ENCODE peak calls at places on chromosome 18, in five cellular contexts. K is WTC11, V is HCT116, T is H9, D is HFF-Myc. Y is an unnamed sample.

GRCh38 chr18:23585007-23585871 is 1.1 kb downstream of the NPC1 start:
- DNase-seq in K (no peak), V (no peak), T (no peak), D (no peak), Y (peak)

GRCh38 chr18:50307400-50307737 is 19.9 kb upstream of the CXXC1 start:
- DNase-seq in T (no peak), V (no peak), D (no peak), K (no peak), Y (no peak)

GRCh38 chr18:51664236-51664635 is 466.8 kb upstream of the MEX3C start:
- DNase-seq in K (no peak), V (no peak), T (no peak), D (no peak), Y (no peak)

GRCh38 chr18:46345181-46345465 is 240.9 kb downstream of the HAUS1 start:
- DNase-seq in D (no peak), K (no peak), V (no peak), T (no peak), Y (no peak)

GRCh38 chr18:76687271-76688006 is 134.9 kb upstream of the ZNF236 start:
- DNase-seq in K (no peak), V (no peak), T (no peak), D (no peak), Y (peak)

GRCh38 chr18:46718501-46719341 is 38.1 kb downstream of the ST8SIA5 start:
- DNase-seq in K (no peak), D (peak), T (no peak), V (no peak), Y (no peak)

GRCh38 chr18:58104071-58104470 is 60.0 kb downstream of the NEDD4L start:
- DNase-seq in V (no peak), K (no peak), T (no peak), D (no peak), Y (no peak)

GRCh38 chr18:79050005-79050404 is 19.2 kb upstream of the ATP9B start:
- DNase-seq in K (no peak), T (no peak), D (no peak), V (no peak), Y (no peak)

GRCh38 chr18:32343634-32344033 is 127.0 kb downstream of the GAREM1 start:
- DNase-seq in V (no peak), K (no peak), T (no peak), D (no peak), Y (no peak)

GRCh38 chr18:47669815-47670214 is 260.6 kb downstream of the SMAD2 start:
- DNase-seq in T (no peak), D (no peak), K (no peak), V (no peak), Y (no peak)

GRCh38 chr18:9546468-9546867 is 67.9 kb downstream of the PPP4R1 start:
- DNase-seq in K (no peak), V (no peak), D (no peak), T (no peak), Y (no peak)
- TF ChIP-seq CTCF in K (no peak), V (no peak), D (no peak), T (no peak), Y (no peak)

GRCh38 chr18:30982285-30982992 is 60.1 kb downstream of the DSC3 start:
- DNase-seq in D (no peak), K (no peak), T (no peak), V (no peak), Y (no peak)
- TF ChIP-seq CTCF in D (no peak), K (no peak), T (no peak), V (no peak), Y (no peak)

DNA sequence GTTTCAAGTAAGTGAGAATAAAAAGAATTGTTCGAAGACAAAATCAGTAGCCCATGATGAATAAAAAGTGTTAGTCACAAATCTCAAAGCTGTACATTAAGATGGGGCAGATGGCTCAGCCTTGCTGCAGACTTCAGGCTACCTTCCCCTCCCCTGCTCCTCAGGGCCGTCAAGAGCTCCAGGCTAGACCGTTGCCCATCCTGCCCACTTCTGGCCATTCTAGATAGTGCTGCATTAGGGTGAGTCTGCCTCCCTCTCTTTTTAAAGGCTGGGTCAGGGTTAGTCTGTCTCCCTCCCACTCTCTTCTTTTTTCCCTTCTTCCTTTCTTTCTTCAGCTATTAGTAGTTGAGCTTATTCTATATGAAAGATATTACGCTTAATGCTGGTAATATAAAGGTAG is 86.0 kb downstream of the MAPRE2 start:
- DNase-seq in T (peak), K (peak), V (no peak), D (no peak), Y (no peak)
- TF ChIP-seq CTCF in T (peak), K (no peak), V (peak), D (peak), Y (no peak)

DNA sequence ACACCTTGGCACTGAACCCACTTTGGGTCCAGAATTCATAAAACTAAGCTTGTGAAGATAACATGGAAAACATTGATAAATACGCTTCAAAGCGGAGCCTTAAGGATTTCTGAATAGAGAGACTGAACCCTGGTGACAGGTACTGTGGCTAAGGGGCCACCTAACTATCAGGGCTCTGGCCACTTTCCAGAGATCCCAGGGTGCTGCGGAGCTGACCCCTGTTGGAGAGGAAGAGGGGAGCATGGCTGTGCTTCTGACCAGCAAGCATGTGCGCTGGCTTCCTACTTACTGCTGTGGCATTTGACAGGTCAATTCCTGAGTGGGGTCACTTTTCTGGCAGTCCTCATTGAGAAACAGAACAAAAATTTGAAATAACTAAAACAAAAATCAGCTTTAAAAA is 228.3 kb downstream of the NAPG start:
- DNase-seq in D (no peak), K (no peak), V (no peak), T (no peak), Y (no peak)
- TF ChIP-seq CTCF in D (no peak), K (no peak), V (no peak), T (peak), Y (no peak)

DNA sequence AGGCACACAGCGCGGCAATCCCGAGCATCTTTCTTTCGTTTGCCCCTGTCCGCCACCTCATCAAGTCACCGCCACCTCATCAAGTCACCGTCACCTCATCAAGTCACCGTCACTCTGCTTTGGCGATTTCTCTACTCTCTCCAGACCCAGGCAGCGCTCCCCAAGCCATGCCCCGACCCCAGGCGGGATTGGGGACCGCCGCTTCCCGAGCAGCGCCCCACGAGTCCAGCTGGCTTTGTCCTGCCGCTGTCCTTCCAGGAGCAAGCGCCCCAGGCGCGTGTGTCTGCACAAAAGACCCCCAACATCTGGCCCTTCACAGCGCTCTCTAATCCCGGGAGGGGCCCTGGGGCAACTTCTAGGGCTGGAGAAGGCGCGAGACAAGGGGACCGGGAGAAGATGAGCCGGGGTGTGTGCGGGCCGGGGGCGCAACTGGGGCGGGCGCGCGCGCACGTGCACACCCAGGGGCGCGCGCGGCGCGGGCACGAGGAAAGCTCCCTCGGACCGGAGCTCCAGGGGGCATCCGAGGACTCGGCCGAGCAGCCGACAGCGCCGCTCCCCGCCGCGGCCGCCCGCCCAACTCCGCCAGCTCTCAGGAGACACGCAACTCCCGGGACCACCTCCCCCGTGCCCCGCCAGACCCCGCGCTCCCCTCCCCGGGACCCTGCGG is 630 bp upstream of the RNF152 start:
- DNase-seq in T (peak), D (no peak), K (peak), V (no peak), Y (peak)
- TF ChIP-seq CTCF in T (no peak), D (no peak), K (no peak), V (no peak), Y (no peak)

GRCh38 chr18:75131455-75132000 is 77.4 kb downstream of the PTGR3 start:
- DNase-seq in D (no peak), V (no peak), K (no peak), T (no peak), Y (no peak)

GRCh38 chr18:75129717-75130477 is 79.0 kb downstream of the PTGR3 start:
- DNase-seq in K (no peak), T (no peak), V (no peak), D (no peak), Y (no peak)

GRCh38 chr18:75128911-75129716 is 79.8 kb downstream of the PTGR3 start:
- DNase-seq in V (no peak), D (no peak), K (no peak), T (no peak), Y (no peak)

GRCh38 chr18:75132068-75132467 is 76.9 kb downstream of the PTGR3 start:
- DNase-seq in D (no peak), K (no peak), T (no peak), V (no peak), Y (no peak)

DNA sequence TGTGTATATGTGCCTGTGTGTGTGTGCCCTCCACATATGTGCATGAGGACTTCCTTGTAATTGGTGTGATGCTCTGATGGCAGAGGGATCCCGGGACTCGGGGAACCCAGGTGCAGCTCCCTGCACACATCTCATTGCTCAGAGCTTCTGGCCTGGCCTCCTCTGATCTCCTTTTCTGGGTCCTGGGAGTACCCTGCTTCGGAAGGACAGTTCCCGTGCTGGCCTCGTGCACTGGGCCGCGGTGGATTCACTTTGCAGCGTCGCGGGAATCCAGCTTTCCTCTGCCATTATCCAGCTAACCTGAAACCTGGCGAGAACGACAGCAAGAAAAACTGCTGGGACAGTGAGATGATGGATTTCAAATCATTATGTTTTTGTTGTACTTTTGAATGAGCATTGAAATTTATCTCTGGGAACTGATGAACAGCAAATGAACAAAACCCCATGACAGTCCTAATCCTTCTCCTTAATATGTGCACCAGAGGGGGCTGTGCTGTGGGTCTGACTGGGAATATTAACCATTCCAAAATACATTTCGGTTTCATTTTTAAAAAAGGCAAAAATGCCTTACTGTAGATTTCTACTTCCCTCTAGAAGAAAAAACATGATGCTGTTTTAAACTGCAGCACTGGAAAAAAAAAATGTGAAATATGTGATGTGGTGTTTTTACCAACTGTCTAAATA is 78.2 kb downstream of the PTGR3 start:
- DNase-seq in K (no peak), T (no peak), V (no peak), D (no peak), Y (no peak)
- TF ChIP-seq CTCF in K (no peak), T (no peak), V (no peak), D (no peak), Y (no peak)

GRCh38 chr18:75269696-75270095 is 59.1 kb downstream of the TSHZ1 start:
- DNase-seq in K (no peak), V (no peak), D (no peak), T (no peak), Y (no peak)
- TF ChIP-seq CTCF in K (no peak), V (no peak), D (no peak), T (no peak), Y (no peak)

GRCh38 chr18:3055201-3055600 is 42.3 kb upstream of the LPIN2 start:
- DNase-seq in K (no peak), T (no peak), V (no peak), D (no peak), Y (no peak)
- TF ChIP-seq CTCF in K (no peak), T (no peak), V (no peak), D (no peak), Y (no peak)